ENCODE peak calls at places on chromosomes 2 and 18, in six cellular contexts. W is heart left ventricle, C is IMR-90, N is A549, O is transverse colon, U is kidney. M is an unnamed sample. For H3K4me1, the result is how much of the 10 kb centered on the place peaks cover.

GRCh38 chr2:156065912-156066311 is 266.6 kb downstream of the NR4A2 start:
- DNase-seq in O (no peak), C (no peak), N (peak), U (no peak), W (no peak), M (no peak)

GRCh38 chr18:78738076-78738690 is 241.4 kb upstream of the SALL3 start:
- DNase-seq in U (no peak), C (no peak), N (no peak), O (no peak), W (no peak), M (no peak)

GRCh38 chr2:74373985-74374384 is 6.1 kb downstream of the DCTN1 start:
- DNase-seq in W (no peak), N (no peak), U (no peak), O (no peak), C (no peak), M (no peak)

GRCh38 chr2:46540496-46541342 is 61.4 kb downstream of the TMEM247 start:
- DNase-seq in O (no peak), N (peak), C (peak), W (peak), U (no peak), M (no peak)

GRCh38 chr18:48290162-48290926 is 118.8 kb downstream of the ZBTB7C start:
- DNase-seq in O (no peak), C (no peak), N (no peak), U (no peak), W (no peak), M (no peak)

GRCh38 chr2:173574304-173574703 is 219.6 kb downstream of the CDCA7 start:
- DNase-seq in U (no peak), W (no peak), C (no peak), O (no peak), N (no peak), M (no peak)

GRCh38 chr2:121790276-121790956 is 35.0 kb downstream of the TSN start:
- DNase-seq in U (no peak), C (peak), W (no peak), O (no peak), N (peak), M (no peak)

GRCh38 chr2:158539176-158539895 is 82.6 kb downstream of the PKP4 start:
- DNase-seq in N (no peak), U (no peak), C (peak), W (no peak), O (no peak), M (no peak)

GRCh38 chr18:77099501-77100370 is 32.8 kb downstream of the MBP start:
- DNase-seq in O (no peak), N (no peak), W (no peak), C (no peak), U (no peak), M (no peak)

GRCh38 chr2:203579131-203579643 is 44.1 kb upstream of the RAPH1 start:
- DNase-seq in U (no peak), W (no peak), O (peak), C (peak), N (no peak), M (no peak)

GRCh38 chr2:118865106-118865505 is 17.7 kb upstream of the EN1 start:
- DNase-seq in C (peak), U (no peak), W (no peak), N (peak), O (no peak), M (no peak)

GRCh38 chr2:20446280-20446916 is 476 bp upstream of the RHOB start:
- DNase-seq in W (peak), O (no peak), C (no peak), N (no peak), U (peak), M (no peak)

GRCh38 chr2:85309699-85310321 is 18.0 kb downstream of the TGOLN2 start:
- DNase-seq in N (no peak), U (no peak), C (no peak), W (no peak), O (no peak), M (no peak)

GRCh38 chr18:998976-999375 is 94.3 kb downstream of the ADCYAP1 start:
- DNase-seq in N (no peak), U (no peak), C (no peak), W (no peak), O (no peak), M (no peak)

GRCh38 chr2:231576465-231576864 is 16.2 kb upstream of the TEX44 start:
- DNase-seq in W (no peak), C (no peak), U (no peak), O (no peak), N (no peak), M (no peak)

GRCh38 chr18:63189041-63189440 is 130.5 kb downstream of the BCL2 start:
- DNase-seq in O (no peak), N (no peak), W (no peak), C (no peak), U (no peak), M (no peak)

GRCh38 chr2:230360028-230360427 is 33.0 kb downstream of the SP140L start:
- DNase-seq in W (no peak), C (no peak), O (no peak), U (no peak), N (no peak), M (no peak)

GRCh38 chr2:102187191-102188150 is 648 bp downstream of the IL1RL2 start:
- DNase-seq in O (peak), W (peak), U (peak), N (no peak), C (peak), M (peak)

GRCh38 chr2:104452558-104452957 is 401.4 kb upstream of the POU3F3 start:
- DNase-seq in N (no peak), U (no peak), W (no peak), C (no peak), O (no peak), M (no peak)

GRCh38 chr2:85318222-85319182 is 9.3 kb downstream of the TGOLN2 start:
- DNase-seq in O (no peak), C (peak), N (no peak), U (no peak), W (no peak), M (no peak)

GRCh38 chr2:236507393-236508085 is 62.1 kb upstream of the ACKR3 start:
- DNase-seq in C (no peak), O (peak), N (no peak), U (peak), W (peak), M (peak)

GRCh38 chr2:14557921-14558320 is 74.6 kb upstream of the LRATD1 start:
- DNase-seq in C (no peak), N (no peak), U (no peak), O (no peak), W (no peak), M (no peak)

GRCh38 chr18:50162486-50163304 is 32.3 kb downstream of the MYO5B start:
- DNase-seq in U (no peak), O (no peak), N (no peak), W (no peak), C (no peak), M (no peak)

DNA sequence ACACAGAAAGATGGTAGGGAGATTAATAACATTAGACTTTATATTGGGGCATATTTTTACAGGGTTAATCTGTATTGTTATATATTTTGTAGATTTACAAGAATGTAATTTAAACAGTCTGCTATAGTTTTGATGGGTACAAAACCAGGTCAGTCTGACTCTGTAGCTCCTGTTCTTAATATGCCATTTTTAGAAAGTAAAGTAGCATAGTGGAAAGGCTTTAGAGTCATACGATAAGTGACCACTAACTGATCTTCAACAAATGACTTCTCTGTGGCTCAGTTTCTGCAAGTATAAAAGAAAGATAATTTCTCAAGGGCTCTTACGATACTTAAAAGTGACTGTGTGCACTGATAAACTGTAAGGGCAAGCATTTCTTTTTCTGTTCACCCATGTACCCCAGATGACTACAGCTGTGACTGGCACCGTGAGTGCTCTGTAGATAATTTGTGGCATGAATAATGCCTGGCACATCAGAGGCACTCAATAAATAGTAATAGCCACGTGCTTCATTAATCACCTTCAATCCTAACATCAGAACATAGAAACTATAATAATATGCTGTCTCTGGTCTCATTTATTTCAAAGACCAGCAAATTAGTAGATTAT is 178.7 kb downstream of the LCLAT1 start:
- DNase-seq in W (no peak), C (no peak), O (no peak), U (no peak), N (no peak), M (no peak)
- H3K27ac ChIP-seq in W (peak), C (no peak), O (no peak), U (no peak), N (no peak), M (no peak)

DNA sequence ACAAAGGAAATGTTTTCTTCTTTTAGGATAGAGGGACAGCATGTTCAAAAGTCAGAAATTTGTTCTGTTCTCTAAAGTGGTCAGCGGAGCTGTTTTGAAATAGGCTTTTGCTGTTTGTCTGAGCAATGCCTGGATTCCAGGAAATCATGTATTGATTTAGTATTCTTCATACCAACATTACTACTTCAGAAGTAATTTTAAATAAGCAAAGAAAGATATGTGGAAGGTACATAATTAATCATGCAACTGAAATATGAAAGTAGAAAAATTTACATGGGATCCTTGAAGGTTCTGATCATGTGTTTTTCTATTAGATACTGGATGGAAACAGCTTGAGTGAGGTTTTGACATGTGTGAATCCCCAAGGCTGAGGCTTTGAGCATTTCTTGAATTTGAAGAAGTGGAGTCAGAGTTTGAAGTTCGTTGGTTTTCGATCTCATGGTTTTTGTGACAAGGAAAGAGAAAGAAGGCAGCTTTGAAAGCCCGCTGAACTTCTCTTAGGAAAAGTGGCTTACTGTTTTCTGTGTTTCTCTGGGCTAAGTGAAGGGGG is 220.0 kb downstream of the LDLRAD4 start:
- DNase-seq in W (no peak), C (no peak), N (no peak), O (no peak), U (no peak), M (no peak)
- H3K4me1 ChIP-seq in W (under half), C (under half), N (under half), O (under half), U (under half), M (under half)

DNA sequence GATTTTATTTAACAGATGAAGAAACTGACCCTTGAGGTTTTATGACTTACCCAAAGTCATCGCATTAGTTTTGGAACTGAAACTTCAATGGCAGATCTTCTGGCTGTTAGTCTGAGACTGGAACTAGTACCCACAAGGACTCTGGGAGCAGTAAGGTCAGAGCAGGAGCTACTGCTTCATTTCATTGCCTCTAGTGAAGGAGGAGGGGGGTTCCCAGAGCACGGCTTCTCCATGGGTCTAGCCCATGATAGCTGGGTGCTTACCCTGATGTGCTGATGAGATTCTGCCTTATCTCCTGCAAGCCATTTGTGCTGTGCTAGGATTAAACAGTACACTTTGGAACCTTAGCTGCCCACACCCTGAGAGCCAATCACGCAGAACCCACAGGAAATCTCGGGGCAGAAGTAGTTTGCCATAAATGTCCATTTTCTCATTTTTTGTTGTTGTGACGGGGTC is 5.4 kb upstream of the RNASEH1 start:
- DNase-seq in W (no peak), C (no peak), U (no peak), N (no peak), O (no peak), M (no peak)
- H3K4me3 ChIP-seq in W (no peak), C (no peak), U (no peak), N (no peak), O (no peak), M (no peak)

GRCh38 chr2:225894240-225894980 is 494.9 kb downstream of the NYAP2 start:
- DNase-seq in W (no peak), N (peak), U (no peak), O (no peak), C (peak), M (no peak)

GRCh38 chr2:225895126-225895525 is 495.6 kb downstream of the NYAP2 start:
- DNase-seq in U (no peak), O (no peak), N (no peak), C (peak), W (no peak), M (no peak)

GRCh38 chr2:225891013-225891412 is 491.5 kb downstream of the NYAP2 start:
- DNase-seq in W (no peak), C (no peak), N (no peak), U (no peak), O (no peak), M (no peak)

GRCh38 chr2:225893151-225893550 is 493.6 kb downstream of the NYAP2 start:
- DNase-seq in N (no peak), W (no peak), C (no peak), U (no peak), O (no peak), M (no peak)

GRCh38 chr2:225889452-225889851 is 489.9 kb downstream of the NYAP2 start:
- DNase-seq in U (no peak), C (peak), N (peak), O (no peak), W (no peak), M (no peak)
- H3K27ac ChIP-seq in U (no peak), C (peak), N (peak), O (no peak), W (no peak), M (no peak)

GRCh38 chr2:170235860-170236638 is 58.1 kb downstream of the MYO3B start:
- DNase-seq in C (peak), N (peak), W (no peak), O (no peak), U (no peak), M (no peak)

GRCh38 chr2:170240629-170241028 is 62.7 kb downstream of the MYO3B start:
- DNase-seq in U (no peak), C (no peak), N (no peak), W (no peak), O (no peak), M (no peak)

GRCh38 chr2:170238776-170239175 is 60.8 kb downstream of the MYO3B start:
- DNase-seq in O (no peak), U (no peak), C (no peak), W (no peak), N (no peak), M (no peak)

GRCh38 chr2:170236639-170237037 is 58.7 kb downstream of the MYO3B start:
- DNase-seq in W (no peak), C (no peak), N (no peak), U (no peak), O (no peak), M (no peak)

GRCh38 chr2:170237572-170238120 is 59.7 kb downstream of the MYO3B start:
- DNase-seq in O (no peak), W (no peak), N (no peak), C (no peak), U (no peak), M (no peak)
- H3K4me1 ChIP-seq in O (under half), W (under half), N (under half), C (under half), U (under half), M (under half)

DNA sequence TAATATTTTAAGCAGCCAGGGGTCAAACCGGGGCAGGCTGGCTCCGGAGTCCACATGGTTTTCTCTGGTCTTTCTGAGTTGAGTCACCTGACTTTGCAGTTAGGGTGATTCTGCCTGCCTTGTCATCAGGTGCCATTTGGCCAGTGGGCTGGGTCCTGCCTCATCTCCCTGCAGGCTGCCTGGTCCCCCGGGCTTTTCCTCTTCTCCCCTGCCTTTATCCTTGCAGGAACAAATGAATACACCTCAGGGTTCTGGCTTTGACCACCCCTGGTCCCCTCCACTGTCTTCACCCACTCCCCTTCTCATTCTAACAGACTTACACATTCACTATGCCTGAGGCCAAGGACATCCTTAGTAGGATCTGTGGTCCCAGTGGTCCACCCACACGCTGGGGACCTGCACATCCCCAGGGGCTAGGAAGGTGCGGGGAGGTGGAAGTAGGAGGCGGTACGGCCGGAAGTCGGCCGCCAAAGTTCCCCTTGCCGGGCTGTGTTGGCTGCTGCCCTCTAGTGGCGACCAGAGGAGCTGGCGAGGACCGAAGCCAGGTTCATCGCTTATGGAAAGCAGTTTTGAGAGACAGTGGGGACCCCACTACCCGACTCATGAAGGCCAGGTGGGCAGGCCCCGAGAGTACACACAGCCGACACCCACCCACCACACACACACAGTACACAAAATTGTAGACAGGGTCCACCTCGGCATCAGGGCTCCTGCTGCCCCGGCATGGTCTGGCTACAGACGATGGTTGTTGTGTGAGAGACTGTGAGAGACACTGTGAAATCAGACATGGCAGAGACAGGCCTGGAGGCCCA is 6.3 kb upstream of the TEX261 start:
- DNase-seq in N (peak), O (peak), U (peak), C (peak), W (peak), M (peak)
- H3K4me3 ChIP-seq in N (peak), O (peak), U (peak), C (peak), W (peak), M (no peak)

GRCh38 chr18:31386683-31387082 is 10.1 kb downstream of the DSG4 start:
- DNase-seq in W (no peak), O (no peak), C (no peak), U (no peak), N (no peak), M (no peak)
- H3K27ac ChIP-seq in W (no peak), O (no peak), C (no peak), U (no peak), N (no peak), M (no peak)

GRCh38 chr18:9926977-9927376 is 13.2 kb downstream of the VAPA start:
- DNase-seq in N (no peak), O (no peak), W (no peak), U (no peak), C (no peak), M (no peak)
- H3K4me1 ChIP-seq in N (half or more), O (half or more), W (half or more), U (under half), C (under half), M (under half)

M was measured in aorta.